ENCODE peak calls at places on chromosomes 13 and 19, in eight cellular contexts. G is KG1, C is head of caudate nucleus, R is EL, W is HuH-7, V is B cell, D is SJCRH30, A is EH. S is an unnamed sample.

GRCh38 chr19:2323707-2324106 is 4.7 kb downstream of the LSM7 start:
- DNase-seq in R (no peak), D (no peak), V (no peak), C (no peak), A (no peak), G (no peak), W (no peak), S (no peak)

GRCh38 chr13:44191504-44192171 is 182.0 kb upstream of the SERP2 start:
- DNase-seq in D (peak; percentile 49), C (peak; percentile 29), R (peak; percentile 66), V (no peak), A (peak; percentile 80), G (no peak), W (peak; percentile 37), S (peak; percentile 17)

GRCh38 chr19:49987159-49987698 is 26.3 kb upstream of the SIGLEC11 start:
- DNase-seq in C (peak; percentile 72), R (peak; percentile 81), A (peak; percentile 90), G (peak; percentile 87), D (peak; percentile 98), V (peak; percentile 63), W (peak; percentile 74), S (peak; percentile 56)

GRCh38 chr13:94666065-94666464 is 46.3 kb downstream of the SOX21 start:
- DNase-seq in A (no peak), V (no peak), C (no peak), D (no peak), G (no peak), W (no peak), R (no peak), S (no peak)

GRCh38 chr13:101451641-101452040 is 834 bp upstream of the ITGBL1 start:
- DNase-seq in W (no peak), D (no peak), C (no peak), A (no peak), G (no peak), V (no peak), R (no peak), S (no peak)

GRCh38 chr13:29937836-29938235 is 87.4 kb upstream of the UBL3 start:
- DNase-seq in C (no peak), D (no peak), V (no peak), G (no peak), R (no peak), W (no peak), A (no peak), S (peak; percentile 17)

GRCh38 chr19:35491838-35492360 is 1.6 kb upstream of the KRTDAP start:
- DNase-seq in V (no peak), G (no peak), C (no peak), W (no peak), R (no peak), A (no peak), D (no peak), S (no peak)

GRCh38 chr13:59677966-59678814 is 485.5 kb downstream of the DIAPH3 start:
- DNase-seq in W (no peak), A (peak; percentile 70), V (no peak), G (peak; percentile 27), D (no peak), R (peak; percentile 29), C (no peak), S (no peak)

GRCh38 chr13:24842533-24843278 is 78.7 kb downstream of the RNF17 start:
- DNase-seq in C (no peak), D (no peak), A (peak; percentile 5), R (no peak), G (no peak), W (no peak), V (no peak), S (no peak)

GRCh38 chr19:50061650-50062049 is 35.8 kb downstream of the ZNF473 start:
- DNase-seq in R (no peak), D (no peak), A (no peak), V (no peak), C (no peak), W (no peak), G (no peak), S (no peak)

GRCh38 chr19:33876619-33877018 is 79.9 kb downstream of the KCTD15 start:
- DNase-seq in C (no peak), W (no peak), R (no peak), D (no peak), G (no peak), A (peak; percentile 48), V (no peak), S (no peak)

GRCh38 chr19:50739841-50740426 is 16.8 kb downstream of the CLEC11A start:
- DNase-seq in A (no peak), C (no peak), V (no peak), W (no peak), R (no peak), G (no peak), D (no peak), S (no peak)

GRCh38 chr19:6457958-6458694 is 1.5 kb downstream of the SLC25A23 start:
- DNase-seq in W (no peak), D (no peak), A (peak; percentile 23), R (peak; percentile 23), V (peak; percentile 47), C (peak; percentile 53), G (no peak), S (no peak)

GRCh38 chr19:13461536-13461935 is 44.7 kb downstream of the CACNA1A start:
- DNase-seq in R (no peak), C (peak; percentile 70), V (no peak), D (no peak), W (no peak), A (no peak), G (no peak), S (no peak)

GRCh38 chr13:104011505-104012270 is 945.5 kb upstream of the SLC10A2 start:
- DNase-seq in W (no peak), V (no peak), C (peak; percentile 48), D (peak; percentile 75), A (no peak), G (no peak), R (no peak), S (no peak)

GRCh38 chr19:13633109-13633508 is 126.8 kb upstream of the CACNA1A start:
- DNase-seq in R (peak; percentile 57), W (peak; percentile 24), D (peak; percentile 97), G (no peak), C (no peak), A (peak; percentile 77), V (no peak), S (no peak)

GRCh38 chr19:13150919-13151604 is 851 bp downstream of the IER2 start:
- DNase-seq in A (no peak), V (peak; percentile 53), D (peak; percentile 42), W (no peak), R (peak; percentile 22), C (peak; percentile 21), G (no peak), S (peak; percentile 18)